ENCODE peak calls at places on chromosomes 3 and 15, in eight cellular contexts. One of them, this sample, is unnamed.

GRCh38 chr3:174376346-174376745 is 482.8 kb upstream of the NAALADL2 start:
- DNase-seq in A673: no peak
- DNase-seq in bronchial epithelial cell: peak
- DNase-seq in heart left ventricle: no peak
- DNase-seq in CD8-positive, alpha-beta T cell: no peak
- DNase-seq in tibial artery: no peak
- DNase-seq in upper lobe of right lung: no peak
- DNase-seq in GM06990: no peak
- DNase-seq in this sample: no peak

GRCh38 chr15:66566963-66567531 is 1.2 kb upstream of the LCTL start:
- DNase-seq in heart left ventricle: peak
- DNase-seq in GM06990: peak
- DNase-seq in CD8-positive, alpha-beta T cell: peak
- DNase-seq in A673: peak
- DNase-seq in bronchial epithelial cell: peak
- DNase-seq in tibial artery: peak
- DNase-seq in upper lobe of right lung: peak
- DNase-seq in this sample: peak

GRCh38 chr3:149920119-149920518 is 50.6 kb downstream of the PFN2 start:
- DNase-seq in CD8-positive, alpha-beta T cell: no peak
- DNase-seq in upper lobe of right lung: no peak
- DNase-seq in heart left ventricle: no peak
- DNase-seq in GM06990: no peak
- DNase-seq in A673: no peak
- DNase-seq in tibial artery: no peak
- DNase-seq in bronchial epithelial cell: no peak
- DNase-seq in this sample: no peak

GRCh38 chr3:153311531-153311930 is 149.5 kb downstream of the RAP2B start:
- DNase-seq in bronchial epithelial cell: no peak
- DNase-seq in A673: no peak
- DNase-seq in tibial artery: no peak
- DNase-seq in GM06990: no peak
- DNase-seq in CD8-positive, alpha-beta T cell: no peak
- DNase-seq in upper lobe of right lung: no peak
- DNase-seq in heart left ventricle: no peak
- DNase-seq in this sample: no peak

GRCh38 chr15:96072821-96073220 is 257.7 kb upstream of the NR2F2 start:
- DNase-seq in heart left ventricle: no peak
- DNase-seq in tibial artery: no peak
- DNase-seq in A673: no peak
- DNase-seq in GM06990: no peak
- DNase-seq in bronchial epithelial cell: no peak
- DNase-seq in CD8-positive, alpha-beta T cell: no peak
- DNase-seq in upper lobe of right lung: no peak
- DNase-seq in this sample: no peak

GRCh38 chr3:150035910-150036661 is 65.4 kb upstream of the PFN2 start:
- DNase-seq in bronchial epithelial cell: no peak
- DNase-seq in upper lobe of right lung: no peak
- DNase-seq in CD8-positive, alpha-beta T cell: no peak
- DNase-seq in A673: no peak
- DNase-seq in heart left ventricle: no peak
- DNase-seq in tibial artery: no peak
- DNase-seq in GM06990: no peak
- DNase-seq in this sample: no peak

GRCh38 chr3:139561428-139561827 is 21.9 kb upstream of the RBP1 start:
- DNase-seq in A673: no peak
- DNase-seq in heart left ventricle: no peak
- DNase-seq in bronchial epithelial cell: no peak
- DNase-seq in GM06990: no peak
- DNase-seq in tibial artery: no peak
- DNase-seq in upper lobe of right lung: no peak
- DNase-seq in CD8-positive, alpha-beta T cell: no peak
- DNase-seq in this sample: no peak

GRCh38 chr3:131795382-131796085 is 239.3 kb downstream of the CPNE4 start:
- DNase-seq in CD8-positive, alpha-beta T cell: no peak
- DNase-seq in tibial artery: no peak
- DNase-seq in A673: peak
- DNase-seq in upper lobe of right lung: no peak
- DNase-seq in heart left ventricle: no peak
- DNase-seq in GM06990: peak
- DNase-seq in bronchial epithelial cell: peak
- DNase-seq in this sample: peak

GRCh38 chr3:194322701-194323174 is 28.4 kb downstream of the CPN2 start:
- DNase-seq in GM06990: no peak
- DNase-seq in bronchial epithelial cell: peak
- DNase-seq in upper lobe of right lung: no peak
- DNase-seq in CD8-positive, alpha-beta T cell: no peak
- DNase-seq in tibial artery: no peak
- DNase-seq in A673: no peak
- DNase-seq in heart left ventricle: no peak
- DNase-seq in this sample: peak

GRCh38 chr3:114527036-114527644 is 233.3 kb downstream of the TIGIT start:
- DNase-seq in heart left ventricle: no peak
- DNase-seq in tibial artery: no peak
- DNase-seq in bronchial epithelial cell: peak
- DNase-seq in A673: peak
- DNase-seq in upper lobe of right lung: no peak
- DNase-seq in GM06990: no peak
- DNase-seq in CD8-positive, alpha-beta T cell: no peak
- DNase-seq in this sample: no peak

GRCh38 chr3:132317229-132317948 is at the start of gene ACP3:
- DNase-seq in heart left ventricle: peak
- DNase-seq in bronchial epithelial cell: peak
- DNase-seq in A673: peak
- DNase-seq in tibial artery: peak
- DNase-seq in GM06990: no peak
- DNase-seq in upper lobe of right lung: peak
- DNase-seq in CD8-positive, alpha-beta T cell: no peak
- DNase-seq in this sample: peak

GRCh38 chr3:17238029-17238428 is 353.3 kb downstream of the PLCL2 start:
- DNase-seq in bronchial epithelial cell: no peak
- DNase-seq in CD8-positive, alpha-beta T cell: no peak
- DNase-seq in GM06990: no peak
- DNase-seq in A673: no peak
- DNase-seq in tibial artery: no peak
- DNase-seq in heart left ventricle: no peak
- DNase-seq in upper lobe of right lung: no peak
- DNase-seq in this sample: no peak

GRCh38 chr3:71307884-71308697 is 275.4 kb downstream of the FOXP1 start:
- DNase-seq in CD8-positive, alpha-beta T cell: no peak
- DNase-seq in heart left ventricle: no peak
- DNase-seq in bronchial epithelial cell: no peak
- DNase-seq in GM06990: no peak
- DNase-seq in tibial artery: no peak
- DNase-seq in A673: no peak
- DNase-seq in upper lobe of right lung: no peak
- DNase-seq in this sample: no peak

GRCh38 chr15:81752149-81752942 is 293.5 kb downstream of the MEX3B start:
- DNase-seq in GM06990: no peak
- DNase-seq in bronchial epithelial cell: peak
- DNase-seq in CD8-positive, alpha-beta T cell: no peak
- DNase-seq in A673: peak
- DNase-seq in upper lobe of right lung: no peak
- DNase-seq in heart left ventricle: no peak
- DNase-seq in tibial artery: peak
- DNase-seq in this sample: peak

GRCh38 chr3:3127432-3128010 is 781 bp downstream of the TRNT1 start:
- DNase-seq in A673: peak
- DNase-seq in GM06990: peak
- DNase-seq in upper lobe of right lung: no peak
- DNase-seq in CD8-positive, alpha-beta T cell: peak
- DNase-seq in heart left ventricle: no peak
- DNase-seq in bronchial epithelial cell: peak
- DNase-seq in tibial artery: no peak
- DNase-seq in this sample: no peak

GRCh38 chr3:58521002-58521670 is 15.9 kb downstream of the ACOX2 start:
- DNase-seq in bronchial epithelial cell: no peak
- DNase-seq in upper lobe of right lung: no peak
- DNase-seq in A673: no peak
- DNase-seq in GM06990: no peak
- DNase-seq in heart left ventricle: no peak
- DNase-seq in CD8-positive, alpha-beta T cell: no peak
- DNase-seq in tibial artery: no peak
- DNase-seq in this sample: no peak

GRCh38 chr3:100927775-100928174 is 65.4 kb downstream of the ABI3BP start:
- DNase-seq in tibial artery: no peak
- DNase-seq in upper lobe of right lung: no peak
- DNase-seq in heart left ventricle: no peak
- DNase-seq in GM06990: no peak
- DNase-seq in A673: no peak
- DNase-seq in CD8-positive, alpha-beta T cell: no peak
- DNase-seq in bronchial epithelial cell: peak
- DNase-seq in this sample: no peak

GRCh38 chr3:143360244-143360643 is 240.7 kb downstream of the CHST2 start:
- DNase-seq in GM06990: no peak
- DNase-seq in upper lobe of right lung: no peak
- DNase-seq in bronchial epithelial cell: no peak
- DNase-seq in heart left ventricle: no peak
- DNase-seq in A673: no peak
- DNase-seq in tibial artery: no peak
- DNase-seq in CD8-positive, alpha-beta T cell: no peak
- DNase-seq in this sample: no peak

GRCh38 chr3:72123908-72124441 is 339.0 kb upstream of the PROK2 start:
- DNase-seq in upper lobe of right lung: no peak
- DNase-seq in CD8-positive, alpha-beta T cell: no peak
- DNase-seq in bronchial epithelial cell: peak
- DNase-seq in GM06990: peak
- DNase-seq in tibial artery: peak
- DNase-seq in heart left ventricle: no peak
- DNase-seq in A673: no peak
- DNase-seq in this sample: peak

GRCh38 chr15:69298697-69299441 is at the start of gene PAQR5:
- DNase-seq in A673: peak
- DNase-seq in upper lobe of right lung: peak
- DNase-seq in bronchial epithelial cell: no peak
- DNase-seq in tibial artery: no peak
- DNase-seq in CD8-positive, alpha-beta T cell: no peak
- DNase-seq in heart left ventricle: no peak
- DNase-seq in GM06990: no peak
- DNase-seq in this sample: no peak

GRCh38 chr3:107496855-107497254 is 25.9 kb upstream of the BBX start:
- DNase-seq in tibial artery: no peak
- DNase-seq in bronchial epithelial cell: peak
- DNase-seq in GM06990: no peak
- DNase-seq in CD8-positive, alpha-beta T cell: no peak
- DNase-seq in A673: no peak
- DNase-seq in heart left ventricle: no peak
- DNase-seq in upper lobe of right lung: no peak
- DNase-seq in this sample: no peak

GRCh38 chr3:113166719-113167492 is 44.5 kb upstream of the BOC start:
- DNase-seq in upper lobe of right lung: no peak
- DNase-seq in CD8-positive, alpha-beta T cell: no peak
- DNase-seq in bronchial epithelial cell: no peak
- DNase-seq in tibial artery: peak
- DNase-seq in GM06990: no peak
- DNase-seq in A673: peak
- DNase-seq in heart left ventricle: no peak
- DNase-seq in this sample: no peak

GRCh38 chr3:77081240-77081661 is 41.4 kb downstream of the ROBO2 start:
- DNase-seq in GM06990: no peak
- DNase-seq in tibial artery: no peak
- DNase-seq in heart left ventricle: no peak
- DNase-seq in bronchial epithelial cell: peak
- DNase-seq in upper lobe of right lung: no peak
- DNase-seq in CD8-positive, alpha-beta T cell: no peak
- DNase-seq in A673: peak
- DNase-seq in this sample: peak

GRCh38 chr3:33373082-33373437 is 67.1 kb downstream of the UBP1 start:
- DNase-seq in CD8-positive, alpha-beta T cell: no peak
- DNase-seq in tibial artery: no peak
- DNase-seq in A673: no peak
- DNase-seq in GM06990: no peak
- DNase-seq in bronchial epithelial cell: no peak
- DNase-seq in heart left ventricle: no peak
- DNase-seq in upper lobe of right lung: no peak
- DNase-seq in this sample: no peak
- TF ChIP-seq CTCF in CD8-positive, alpha-beta T cell: peak
- TF ChIP-seq CTCF in tibial artery: no peak
- TF ChIP-seq CTCF in A673: peak
- TF ChIP-seq CTCF in GM06990: no peak
- TF ChIP-seq CTCF in bronchial epithelial cell: no peak
- TF ChIP-seq CTCF in heart left ventricle: no peak
- TF ChIP-seq CTCF in upper lobe of right lung: no peak
- TF ChIP-seq CTCF in this sample: no peak

GRCh38 chr3:43106293-43106628 is 382 bp upstream of the POMGNT2 start:
- DNase-seq in CD8-positive, alpha-beta T cell: no peak
- DNase-seq in bronchial epithelial cell: no peak
- DNase-seq in heart left ventricle: no peak
- DNase-seq in upper lobe of right lung: no peak
- DNase-seq in tibial artery: no peak
- DNase-seq in GM06990: no peak
- DNase-seq in A673: no peak
- DNase-seq in this sample: no peak
- H3K4me3 ChIP-seq in CD8-positive, alpha-beta T cell: peak
- H3K4me3 ChIP-seq in bronchial epithelial cell: no peak
- H3K4me3 ChIP-seq in heart left ventricle: peak
- H3K4me3 ChIP-seq in upper lobe of right lung: peak
- H3K4me3 ChIP-seq in tibial artery: peak
- H3K4me3 ChIP-seq in GM06990: no peak
- H3K4me3 ChIP-seq in A673: peak
- H3K4me3 ChIP-seq in this sample: peak

GRCh38 chr3:133865136-133865855 is 30.4 kb downstream of the RAB6B start:
- DNase-seq in upper lobe of right lung: peak
- DNase-seq in CD8-positive, alpha-beta T cell: no peak
- DNase-seq in heart left ventricle: no peak
- DNase-seq in A673: no peak
- DNase-seq in tibial artery: no peak
- DNase-seq in GM06990: no peak
- DNase-seq in bronchial epithelial cell: no peak
- DNase-seq in this sample: no peak
- TF ChIP-seq CTCF in upper lobe of right lung: no peak
- TF ChIP-seq CTCF in CD8-positive, alpha-beta T cell: no peak
- TF ChIP-seq CTCF in heart left ventricle: no peak
- TF ChIP-seq CTCF in A673: no peak
- TF ChIP-seq CTCF in tibial artery: no peak
- TF ChIP-seq CTCF in GM06990: no peak
- TF ChIP-seq CTCF in bronchial epithelial cell: no peak
- TF ChIP-seq CTCF in this sample: peak

DNA sequence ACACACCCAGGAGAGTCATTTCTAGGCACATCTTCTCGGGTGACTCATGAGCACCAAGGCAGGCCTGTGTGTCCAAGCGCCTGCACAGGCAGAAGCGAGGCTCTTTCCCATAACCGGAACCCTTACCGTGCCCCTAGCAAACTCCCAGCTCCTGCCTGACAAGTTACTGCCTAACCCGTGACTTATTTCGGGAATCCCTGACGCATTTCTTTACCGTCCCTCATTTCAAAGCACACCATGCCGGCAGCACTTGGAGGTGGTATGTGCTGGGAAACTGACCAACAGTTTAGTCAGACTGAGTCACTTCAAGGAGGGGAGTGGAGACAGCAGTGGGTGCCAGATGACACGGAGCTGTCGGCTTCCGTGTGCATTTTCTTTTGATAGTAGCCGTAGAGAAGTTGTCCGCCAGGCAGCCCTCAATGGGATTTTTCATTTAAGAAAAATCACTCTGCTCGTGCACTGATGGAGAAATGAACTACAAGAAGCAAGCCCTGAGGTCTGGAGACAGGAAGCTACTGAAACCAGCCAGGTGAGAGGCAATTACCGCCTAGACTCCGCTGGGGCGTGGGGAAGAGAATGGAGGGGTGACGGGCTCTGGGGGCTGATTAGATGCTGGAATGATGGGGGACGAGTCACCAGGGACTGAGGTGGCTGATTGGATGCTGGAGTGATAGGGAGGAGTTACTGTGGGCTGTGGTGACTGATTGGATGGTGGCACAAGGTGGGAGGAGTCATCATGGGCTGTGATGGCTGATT is 17.2 kb upstream of the HRH1 start:
- DNase-seq in tibial artery: peak
- DNase-seq in A673: peak
- DNase-seq in heart left ventricle: no peak
- DNase-seq in upper lobe of right lung: no peak
- DNase-seq in CD8-positive, alpha-beta T cell: no peak
- DNase-seq in GM06990: no peak
- DNase-seq in bronchial epithelial cell: peak
- DNase-seq in this sample: peak
- H3K4me3 ChIP-seq in tibial artery: peak
- H3K4me3 ChIP-seq in A673: peak
- H3K4me3 ChIP-seq in heart left ventricle: no peak
- H3K4me3 ChIP-seq in upper lobe of right lung: no peak
- H3K4me3 ChIP-seq in CD8-positive, alpha-beta T cell: no peak
- H3K4me3 ChIP-seq in GM06990: no peak
- H3K4me3 ChIP-seq in bronchial epithelial cell: peak
- H3K4me3 ChIP-seq in this sample: peak